ENCODE peak calls at places on chromosome 12, in five cellular contexts. Y is mucosa of descending colon, D is Peyer's patch, C is A549, X is adipocyte. Z is an unnamed sample. For H3K9me3, the result is how much of the 10 kb centered on the place peaks cover.

GRCh38 chr12:62291888-62292760 is 31.9 kb downstream of the USP15 start:
- DNase-seq in C (no peak), Y (no peak), D (no peak), X (no peak), Z (no peak)

GRCh38 chr12:126747530-126748149 is 1519.3 kb upstream of the TMEM132C start:
- DNase-seq in D (peak), Y (peak), X (peak), C (peak), Z (no peak)

GRCh38 chr12:62320054-62320453 is 59.9 kb downstream of the USP15 start:
- DNase-seq in Y (no peak), X (no peak), D (no peak), C (no peak), Z (no peak)

GRCh38 chr12:58919271-58920101 is 818 bp downstream of the LRIG3 start:
- DNase-seq in X (peak), Y (peak), D (peak), C (peak), Z (peak)

GRCh38 chr12:52055781-52056711 is 4.8 kb downstream of the NR4A1 start:
- DNase-seq in D (no peak), X (no peak), Y (peak), C (no peak), Z (peak)

GRCh38 chr12:43407816-43408645 is 144.0 kb downstream of the ADAMTS20 start:
- DNase-seq in X (peak), C (no peak), D (no peak), Y (no peak), Z (no peak)

GRCh38 chr12:121352053-121353018 is at the start of gene ANAPC5:
- DNase-seq in C (peak), Y (peak), D (peak), X (peak), Z (peak)

GRCh38 chr12:122023339-122024131 is 1.9 kb downstream of the BCL7A start:
- DNase-seq in Y (peak), D (peak), C (peak), X (peak), Z (peak)

GRCh38 chr12:64053117-64053516 is 169.0 kb downstream of the KICS2 start:
- DNase-seq in C (no peak), D (no peak), X (no peak), Y (peak), Z (no peak)

GRCh38 chr12:123526542-123527080 is 6.9 kb downstream of the RILPL1 start:
- DNase-seq in X (no peak), D (no peak), Y (no peak), C (no peak), Z (no peak)

GRCh38 chr12:50257226-50258166 is 25.8 kb downstream of the LIMA1 start:
- DNase-seq in Y (peak), X (peak), D (no peak), C (no peak), Z (no peak)

GRCh38 chr12:39275846-39276245 is 167.1 kb downstream of the KIF21A start:
- DNase-seq in X (no peak), C (no peak), Y (no peak), D (no peak), Z (no peak)

GRCh38 chr12:29427964-29428363 is 47.0 kb upstream of the ERGIC2 start:
- DNase-seq in C (no peak), X (no peak), Y (peak), D (no peak), Z (no peak)

GRCh38 chr12:32423598-32423997 is 24.2 kb downstream of the FGD4 start:
- DNase-seq in Y (no peak), D (no peak), C (no peak), X (no peak), Z (no peak)

GRCh38 chr12:78431931-78432330 is 432.6 kb upstream of the SYT1 start:
- DNase-seq in D (no peak), Y (no peak), X (peak), C (no peak), Z (no peak)

GRCh38 chr12:105948331-105948730 is 190.4 kb downstream of the NUAK1 start:
- DNase-seq in C (no peak), Y (no peak), D (no peak), X (peak), Z (no peak)

GRCh38 chr12:89456565-89456964 is 68.0 kb downstream of the GALNT4 start:
- DNase-seq in C (no peak), X (no peak), Y (no peak), D (no peak), Z (no peak)

GRCh38 chr12:107042801-107043200 is 50.5 kb downstream of the CRY1 start:
- DNase-seq in X (no peak), D (peak), C (no peak), Y (peak), Z (no peak)

GRCh38 chr12:131124487-131125280 is 171.0 kb downstream of the ADGRD1 start:
- DNase-seq in D (no peak), C (no peak), Y (no peak), X (no peak), Z (no peak)

GRCh38 chr12:108459106-108459505 is 56.0 kb upstream of the FICD start:
- DNase-seq in C (no peak), D (no peak), X (no peak), Y (no peak), Z (no peak)
- H3K9me3 ChIP-seq in C (under half), D (under half), X (under half), Y (under half), Z (under half)

GRCh38 chr12:21001778-21002177 is 129.2 kb upstream of the SLCO1B1 start:
- DNase-seq in Y (no peak), C (no peak), D (no peak), X (no peak), Z (no peak)
- H3K9me3 ChIP-seq in Y (under half), C (under half), D (under half), X (under half), Z (under half)

GRCh38 chr12:34215893-34216285 is 193.6 kb downstream of the ALG10 start:
- DNase-seq in C (no peak), Y (no peak), X (no peak), D (no peak), Z (no peak)
- H3K9me3 ChIP-seq in C (under half), Y (under half), X (under half), D (under half), Z (under half)

GRCh38 chr12:46049665-46050064 is 59.3 kb upstream of the SCAF11 start:
- DNase-seq in D (no peak), C (no peak), X (no peak), Y (no peak), Z (no peak)

GRCh38 chr12:46046436-46046835 is 56.1 kb upstream of the SCAF11 start:
- DNase-seq in C (no peak), Y (no peak), D (no peak), X (no peak), Z (no peak)

DNA sequence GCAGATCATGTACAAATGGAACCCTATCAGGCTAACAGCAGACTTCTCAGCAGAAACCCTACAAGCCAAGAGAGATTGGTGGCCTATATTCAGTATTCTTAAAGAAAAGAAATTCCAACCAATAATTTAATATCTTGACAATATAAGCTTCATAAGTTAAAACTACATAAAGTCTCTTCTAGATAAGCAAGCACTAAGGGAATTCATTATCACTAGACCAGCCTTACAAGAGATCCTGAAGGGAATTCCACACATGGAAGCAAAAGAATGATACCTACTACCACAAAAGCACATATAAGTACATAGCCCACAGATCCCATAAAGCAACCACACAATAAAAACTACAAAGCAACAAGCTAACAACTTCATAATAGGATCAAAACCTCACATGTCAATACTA is 60.4 kb upstream of the SCAF11 start:
- DNase-seq in X (no peak), D (no peak), C (no peak), Y (no peak), Z (no peak)
- H3K9me3 ChIP-seq in X (under half), D (under half), C (half or more), Y (under half), Z (under half)

GRCh38 chr12:76545486-76545885 is 14.1 kb downstream of the OSBPL8 start:
- DNase-seq in C (no peak), D (no peak), X (no peak), Y (no peak), Z (no peak)
- H3K9me3 ChIP-seq in C (under half), D (under half), X (under half), Y (under half), Z (under half)

DNA sequence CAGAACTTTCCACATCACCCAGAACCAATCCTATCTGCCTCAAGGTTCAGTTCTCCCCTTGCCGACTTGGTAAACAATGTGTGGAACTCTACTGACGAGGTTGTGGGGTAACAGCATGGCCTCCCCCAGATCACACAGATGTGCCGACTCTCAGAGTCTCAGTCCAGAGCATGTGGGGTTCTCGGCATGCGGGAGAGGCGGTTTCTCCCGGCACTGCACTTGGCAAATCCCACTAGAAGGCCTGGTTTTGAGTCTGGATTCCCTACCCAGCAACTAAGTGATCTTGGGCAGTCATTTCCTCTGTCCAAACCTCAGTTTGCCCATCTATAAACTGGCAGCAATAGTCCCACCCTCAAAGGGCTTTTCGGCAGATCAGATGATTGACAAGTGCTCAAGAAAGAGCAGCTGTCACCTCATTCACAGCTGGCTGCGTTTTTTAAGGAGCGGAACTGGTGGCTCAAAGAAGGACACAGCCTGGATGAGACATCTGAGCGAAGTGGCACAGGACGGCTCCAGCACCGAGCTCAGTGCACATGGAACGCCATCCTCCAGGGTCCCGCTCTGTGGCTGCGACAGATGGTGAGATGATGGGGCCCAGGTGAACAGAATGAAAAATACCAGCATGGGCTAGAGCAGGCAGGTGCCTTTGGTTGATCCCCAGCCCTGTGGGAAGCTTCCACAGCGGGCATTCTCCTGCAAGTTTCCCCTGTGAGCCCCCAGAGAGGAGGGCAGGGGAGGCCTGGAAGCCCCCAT is 7.3 kb downstream of the TESC start:
- DNase-seq in X (no peak), C (no peak), Y (no peak), D (no peak), Z (no peak)
- H3K9me3 ChIP-seq in X (under half), C (under half), Y (under half), D (under half), Z (under half)

Z was measured in uterus.